ENCODE peak calls at places on chromosomes 16 and 17, in eight cellular contexts. N is IMR-90; H is activated T-helper 1 cell treated with Interleukin-2 at 50 U/mL for 16 hours; E is AG10803; W is GM23338; L is stimulated activated CD4-positive, alpha-beta T cell treated with anti-CD3 and anti-CD28 coated beads, Interleukin-1b, Interleukin-23, amount 100 ng/mL, for 4 hours; M is activated naive CD4-positive, alpha-beta T cell treated with anti-CD3 and anti-CD28 coated beads, Interleukin-2, amount 10 ng/mL, durations not matched to agents 7 days and 5 days; P is activated naive CD8-positive, alpha-beta T cell treated with anti-CD3 and anti-CD28 coated beads for 36 hours. U is an unnamed sample.

GRCh38 chr17:77279448-77280303 is 138.9 kb downstream of the SEC14L1 start:
- DNase-seq in E (peak; percentile 28), W (peak; percentile 55), H (no peak), L (no peak), P (no peak), N (peak; percentile 23), M (no peak), U (no peak)

GRCh38 chr16:75288181-75288580 is 36.8 kb upstream of the BCAR1 start:
- DNase-seq in N (no peak), H (no peak), P (no peak), W (no peak), L (no peak), M (no peak), E (peak; percentile 29), U (peak; percentile 68)

GRCh38 chr17:67491678-67492019 is 114.6 kb downstream of the PITPNC1 start:
- DNase-seq in W (no peak), N (no peak), E (no peak), P (no peak), M (no peak), L (no peak), H (no peak), U (no peak)

GRCh38 chr16:46715769-46716305 is 26.4 kb downstream of the ORC6 start:
- DNase-seq in L (no peak), P (no peak), W (no peak), E (peak; percentile 18), H (no peak), N (no peak), M (no peak), U (no peak)

GRCh38 chr17:18033442-18034099 is 5.4 kb downstream of the ATPAF2 start:
- DNase-seq in P (peak; percentile 36), L (peak; percentile 3), H (no peak), W (peak; percentile 95), N (peak; percentile 87), M (peak; percentile 72), E (peak; percentile 87), U (peak; percentile 89)

GRCh38 chr17:77455111-77455877 is 314.5 kb downstream of the SEC14L1 start:
- DNase-seq in M (peak; percentile 50), N (peak; percentile 96), H (no peak), L (no peak), W (no peak), E (peak; percentile 47), P (no peak), U (no peak)

GRCh38 chr17:72119963-72120877 is 600 bp upstream of the SOX9 start:
- DNase-seq in M (no peak), W (peak; percentile 73), H (no peak), E (peak; percentile 74), L (no peak), P (no peak), N (peak; percentile 91), U (peak; percentile 76)

GRCh38 chr17:69523252-69523861 is 108.9 kb downstream of the MAP2K6 start:
- DNase-seq in N (peak; percentile 64), E (peak; percentile 73), P (no peak), W (peak; percentile 85), L (no peak), H (no peak), M (peak; percentile 26), U (peak; percentile 78)

GRCh38 chr17:79970576-79971068 is 65.0 kb downstream of the TBC1D16 start:
- DNase-seq in N (peak; percentile 10), E (no peak), L (no peak), M (peak; percentile 74), W (peak; percentile 93), H (no peak), P (no peak), U (no peak)

GRCh38 chr17:39212841-39213480 is 12.8 kb downstream of the STAC2 start:
- DNase-seq in W (no peak), P (no peak), N (no peak), M (no peak), L (no peak), H (no peak), E (no peak), U (no peak)

GRCh38 chr17:18362509-18363020 is 785 bp downstream of the SHMT1 start:
- DNase-seq in M (peak; percentile 30), N (no peak), H (no peak), W (peak; percentile 50), P (peak; percentile 20), E (peak; percentile 29), L (no peak), U (no peak)

GRCh38 chr17:17119106-17119505 is 76.8 kb downstream of the MPRIP start:
- DNase-seq in W (no peak), E (no peak), H (no peak), M (no peak), N (no peak), L (no peak), P (no peak), U (no peak)

GRCh38 chr17:77090476-77090875 is 50.3 kb upstream of the SEC14L1 start:
- DNase-seq in H (no peak), E (no peak), P (no peak), L (no peak), M (no peak), W (no peak), N (no peak), U (no peak)

GRCh38 chr17:17111401-17112393 is 69.4 kb downstream of the MPRIP start:
- DNase-seq in W (no peak), N (no peak), L (no peak), P (no peak), M (no peak), E (no peak), H (no peak), U (no peak)

GRCh38 chr16:70578035-70578434 is 54.4 kb downstream of the SF3B3 start:
- DNase-seq in M (no peak), W (no peak), P (no peak), N (no peak), E (no peak), L (no peak), H (no peak), U (no peak)

GRCh38 chr17:38604479-38605229 is 1.1 kb downstream of the SRCIN1 start:
- DNase-seq in W (peak; percentile 82), P (peak; percentile 48), H (no peak), N (no peak), E (no peak), L (peak; percentile 16), M (peak; percentile 38), U (no peak)

GRCh38 chr16:85445779-85446222 is 167.3 kb upstream of the GSE1 start:
- DNase-seq in N (peak; percentile 29), W (no peak), P (no peak), H (no peak), M (no peak), E (no peak), L (no peak), U (peak; percentile 49)